ENCODE peak calls at places on chromosomes 13 and 19, in four cellular contexts. U is neural progenitor cell, J is fibroblast of the aortic adventitia, Y is fibroblast of villous mesenchyme. Z is an unnamed sample.

GRCh38 chr13:40445557-40445990 is 220.9 kb downstream of the FOXO1 start:
- DNase-seq in U (no peak), J (peak), Y (no peak), Z (peak)

GRCh38 chr19:3373971-3374368 is 7.6 kb downstream of the NFIC start:
- DNase-seq in U (no peak), J (no peak), Y (no peak), Z (no peak)

GRCh38 chr13:78160793-78161192 is 242.2 kb upstream of the EDNRB start:
- DNase-seq in U (no peak), J (peak), Y (peak), Z (peak)

GRCh38 chr13:106295971-106296370 is 239.5 kb downstream of the EFNB2 start:
- DNase-seq in U (peak), J (no peak), Y (no peak), Z (no peak)

GRCh38 chr13:33345842-33346241 is 60.3 kb upstream of the STARD13 start:
- DNase-seq in U (no peak), J (no peak), Y (no peak), Z (no peak)

GRCh38 chr19:19538077-19538764 is at the start of gene CILP2:
- DNase-seq in U (peak), J (no peak), Y (no peak), Z (no peak)

GRCh38 chr13:40145139-40145538 is 489.7 kb downstream of the COG6 start:
- DNase-seq in U (no peak), J (no peak), Y (no peak), Z (no peak)

GRCh38 chr19:2556221-2557092 is 80.5 kb downstream of the GADD45B start:
- DNase-seq in U (no peak), J (no peak), Y (no peak), Z (no peak)

GRCh38 chr13:95426631-95427030 is 125.4 kb upstream of the ABCC4 start:
- DNase-seq in U (no peak), J (no peak), Y (peak), Z (no peak)

GRCh38 chr19:3510727-3511126 is 4.6 kb downstream of the FZR1 start:
- DNase-seq in U (no peak), J (no peak), Y (no peak), Z (no peak)

GRCh38 chr19:42282036-42282762 is 13.1 kb downstream of the CIC start:
- DNase-seq in U (peak), J (peak), Y (peak), Z (peak)

GRCh38 chr13:62387642-62388041 is 972.0 kb upstream of the PCDH20 start:
- DNase-seq in U (peak), J (no peak), Y (no peak), Z (peak)

GRCh38 chr19:10858204-10858828 is 10.1 kb downstream of the C19orf38 start:
- DNase-seq in U (peak), J (peak), Y (no peak), Z (peak)

GRCh38 chr13:52447354-52447753 is 3.1 kb downstream of the VPS36 start:
- DNase-seq in U (no peak), J (no peak), Y (no peak), Z (no peak)

GRCh38 chr19:16200038-16200775 is 2.5 kb downstream of the AP1M1 start:
- DNase-seq in U (no peak), J (peak), Y (peak), Z (peak)

GRCh38 chr13:103289661-103290060 is 223.4 kb upstream of the SLC10A2 start:
- DNase-seq in U (no peak), J (peak), Y (no peak), Z (peak)

GRCh38 chr13:113474179-113474578 is 16.3 kb downstream of the DCUN1D2 start:
- DNase-seq in U (no peak), J (no peak), Y (peak), Z (peak)

GRCh38 chr13:66492479-66492878 is 737.7 kb downstream of the PCDH9 start:
- DNase-seq in U (peak), J (no peak), Y (no peak), Z (no peak)
- TF ChIP-seq CTCF in U (peak), J (no peak), Y (no peak), Z (peak)

GRCh38 chr13:32032780-32033179 is 1.2 kb downstream of the FRY start:
- DNase-seq in U (no peak), J (no peak), Y (no peak), Z (no peak)
- H3K4me3 ChIP-seq in U (peak), J (no peak), Y (peak), Z (no peak)

GRCh38 chr19:4906963-4907362 is 2.3 kb upstream of the UHRF1 start:
- DNase-seq in U (no peak), J (no peak), Y (no peak), Z (no peak)
- TF ChIP-seq CTCF in U (no peak), J (no peak), Y (no peak), Z (no peak)

GRCh38 chr19:58346961-58347929 is 6.0 kb downstream of the A1BG start:
- DNase-seq in U (peak), J (peak), Y (peak), Z (peak)
- H3K4me3 ChIP-seq in U (peak), J (peak), Y (peak), Z (peak)

GRCh38 chr19:5687360-5688198 is 2.5 kb upstream of the RPL36 start:
- DNase-seq in U (no peak), J (no peak), Y (no peak), Z (no peak)
- TF ChIP-seq CTCF in U (no peak), J (no peak), Y (no peak), Z (no peak)

GRCh38 chr19:13024126-13024957 is 29.1 kb downstream of the NFIX start:
- DNase-seq in U (peak), J (peak), Y (no peak), Z (peak)

GRCh38 chr19:13024958-13025653 is 29.8 kb downstream of the NFIX start:
- DNase-seq in U (peak), J (no peak), Y (no peak), Z (no peak)

GRCh38 chr19:13022859-13023636 is 27.8 kb downstream of the NFIX start:
- DNase-seq in U (peak), J (peak), Y (peak), Z (peak)

GRCh38 chr19:13022111-13022858 is 27.0 kb downstream of the NFIX start:
- DNase-seq in U (no peak), J (peak), Y (peak), Z (no peak)

DNA sequence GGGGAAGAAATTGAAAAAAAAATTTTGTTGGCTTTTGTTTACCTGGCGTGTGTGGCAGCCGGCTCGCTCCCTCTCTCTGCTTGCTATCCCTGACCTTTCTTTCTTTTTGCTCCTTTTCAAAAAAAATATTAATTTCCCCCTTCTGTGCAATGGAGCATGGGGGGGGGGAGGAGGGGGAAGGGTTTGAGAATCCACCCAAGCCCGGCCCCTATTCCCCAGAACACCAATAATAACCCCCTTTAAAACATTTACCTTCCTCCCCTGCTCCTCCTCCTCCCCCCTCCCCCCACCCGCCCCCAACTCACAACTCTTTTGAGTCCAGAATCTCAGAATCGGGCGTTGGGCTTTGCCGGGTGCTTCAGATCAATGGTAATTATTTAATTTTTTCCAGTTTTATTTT is 28.4 kb downstream of the NFIX start:
- DNase-seq in U (no peak), J (peak), Y (no peak), Z (no peak)
- H3K4me3 ChIP-seq in U (no peak), J (peak), Y (peak), Z (peak)

GRCh38 chr19:56955637-56956216 is 115.2 kb upstream of the PEG3 start:
- DNase-seq in U (no peak), J (no peak), Y (no peak), Z (no peak)
- TF ChIP-seq CTCF in U (no peak), J (no peak), Y (no peak), Z (no peak)

DNA sequence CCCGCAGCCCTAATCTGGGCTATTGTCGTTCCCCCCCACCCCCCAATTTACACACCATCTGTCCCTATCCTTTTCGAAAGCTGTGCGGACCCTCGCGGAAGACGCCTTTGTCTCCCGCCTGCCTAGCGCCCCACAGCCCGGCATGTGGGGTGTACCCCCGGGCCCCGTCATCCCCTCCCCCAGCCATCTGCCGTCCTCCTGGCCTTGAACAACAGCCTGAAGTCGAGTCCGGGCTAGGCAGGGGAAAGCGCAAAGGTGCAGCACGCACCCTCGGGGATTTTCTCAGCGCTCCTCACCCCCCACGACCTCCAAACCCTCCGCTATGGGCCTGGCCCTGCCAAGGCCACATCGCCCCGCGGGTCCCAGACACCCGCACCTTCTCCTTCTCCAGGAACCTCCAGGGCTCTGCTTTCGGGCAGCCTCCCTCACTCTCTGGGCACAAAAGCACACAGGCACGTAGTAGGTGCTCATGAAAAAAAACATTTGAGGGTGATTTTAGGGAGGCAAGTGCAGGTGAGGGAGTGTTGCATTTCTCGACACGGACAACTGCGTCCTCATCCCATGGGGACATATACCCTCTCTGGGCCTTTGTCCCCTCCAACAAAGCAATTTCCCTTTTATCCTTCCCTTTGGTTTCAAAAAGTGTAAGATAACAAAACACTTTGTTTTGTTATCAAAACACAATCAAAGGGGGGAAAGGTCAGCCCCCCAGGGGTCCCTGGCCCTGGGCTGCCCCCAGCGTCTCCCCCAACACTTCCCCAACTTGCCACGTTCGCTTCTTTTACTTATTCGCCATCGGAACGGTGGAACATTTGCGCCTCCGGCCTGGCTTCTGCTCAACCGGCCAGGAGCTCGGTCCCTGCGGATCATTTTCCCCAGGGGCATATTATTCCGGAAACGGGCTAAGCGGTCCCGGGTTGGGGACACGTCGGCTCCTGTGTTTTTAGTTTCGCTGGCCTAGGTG is 16.4 kb downstream of the CCDC124 start:
- DNase-seq in U (peak), J (no peak), Y (no peak), Z (no peak)
- H3K4me3 ChIP-seq in U (peak), J (no peak), Y (no peak), Z (no peak)

GRCh38 chr13:41974262-41974900 is 13.5 kb upstream of the VWA8 start:
- DNase-seq in U (no peak), J (no peak), Y (no peak), Z (no peak)

GRCh38 chr13:41971848-41972247 is 10.9 kb upstream of the VWA8 start:
- DNase-seq in U (no peak), J (no peak), Y (no peak), Z (no peak)

GRCh38 chr13:41976491-41976890 is 15.6 kb upstream of the VWA8 start:
- DNase-seq in U (no peak), J (no peak), Y (no peak), Z (no peak)

GRCh38 chr13:41970918-41971317 is 10.0 kb upstream of the VWA8 start:
- DNase-seq in U (no peak), J (no peak), Y (no peak), Z (no peak)

DNA sequence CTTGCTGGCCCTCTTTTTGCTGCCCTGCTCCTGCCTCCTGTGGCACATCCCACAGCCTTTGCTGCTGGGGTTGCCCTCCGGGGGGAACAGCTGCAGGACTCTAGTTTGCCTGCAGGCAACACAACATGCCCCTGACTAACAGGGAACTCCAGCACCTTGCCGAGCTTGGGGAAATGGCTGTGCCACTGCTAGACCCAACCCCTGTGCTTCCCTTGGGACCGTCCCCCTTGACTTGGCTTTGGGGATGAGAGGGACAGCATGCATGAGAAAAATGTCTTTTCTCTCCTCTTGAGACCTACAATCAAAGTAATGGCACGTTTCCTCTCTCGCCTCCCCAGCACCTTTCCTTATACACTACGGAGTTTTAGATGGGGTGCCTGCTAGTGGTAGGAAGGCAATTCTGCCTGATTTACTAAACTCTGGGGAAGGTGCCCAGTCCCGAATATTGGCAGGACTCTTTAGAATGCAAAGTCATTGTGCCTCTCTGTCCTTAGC is 12.4 kb upstream of the VWA8 start:
- DNase-seq in U (peak), J (peak), Y (no peak), Z (peak)
- TF ChIP-seq CTCF in U (peak), J (peak), Y (no peak), Z (peak)

Z was measured in choroid plexus epithelial cell.